ENCODE peak calls at places on chromosome 2, in nine cellular contexts. I is right cardiac atrium, R is amniotic stem cell, Y is NCI-H345, H is prostate gland, Q is HT-29, W is NCI-H1417 treated with DMSO at 0.1 percent for 48 hours, T is pons, J is GM12865. A is an unnamed sample.

GRCh38 chr2:159131882-159132281 is 154.6 kb downstream of the WDSUB1 start:
- DNase-seq in R (peak; percentile 66), I (no peak), W (no peak), Y (no peak), Q (no peak), H (no peak), T (no peak), J (no peak), A (no peak)

GRCh38 chr2:11175293-11175795 is 20.1 kb downstream of the SLC66A3 start:
- DNase-seq in I (no peak), R (peak; percentile 6), Y (no peak), H (no peak), W (no peak), Q (no peak), J (no peak), T (peak; percentile 52), A (no peak)

GRCh38 chr2:177399376-177399775 is 6.8 kb downstream of the AGPS start:
- DNase-seq in I (no peak), J (no peak), Y (no peak), W (no peak), Q (no peak), R (no peak), T (no peak), H (no peak), A (no peak)

GRCh38 chr2:45435316-45435715 is 175.8 kb downstream of the SRBD1 start:
- DNase-seq in I (no peak), H (no peak), Q (no peak), Y (peak; percentile 22), R (peak; percentile 28), J (no peak), T (no peak), W (no peak), A (no peak)

GRCh38 chr2:36468463-36469266 is 113.1 kb downstream of the CRIM1 start:
- DNase-seq in Y (no peak), W (no peak), R (peak; percentile 20), T (no peak), I (no peak), J (no peak), Q (no peak), H (no peak), A (no peak)

GRCh38 chr2:10772868-10773215 is 39.7 kb downstream of the PDIA6 start:
- DNase-seq in H (no peak), I (no peak), Y (no peak), R (no peak), Q (no peak), J (no peak), T (no peak), W (no peak), A (no peak)

GRCh38 chr2:83104202-83104601 is 1354.9 kb downstream of the SUCLG1 start:
- DNase-seq in Y (no peak), Q (no peak), R (no peak), T (no peak), I (no peak), J (no peak), W (no peak), H (no peak), A (no peak)

GRCh38 chr2:71778514-71779305 is 325.3 kb downstream of the DYSF start:
- DNase-seq in J (no peak), I (no peak), H (peak; percentile 9), T (no peak), W (no peak), Q (peak; percentile 12), Y (no peak), R (no peak), A (no peak)

GRCh38 chr2:79638943-79639342 is 126.1 kb downstream of the CTNNA2 start:
- DNase-seq in I (no peak), Q (no peak), T (no peak), R (no peak), Y (no peak), H (no peak), J (no peak), W (no peak), A (no peak)

GRCh38 chr2:158984554-158985207 is 16.2 kb downstream of the TANC1 start:
- DNase-seq in W (no peak), I (peak; percentile 25), T (no peak), H (no peak), R (no peak), Y (no peak), Q (no peak), J (no peak), A (no peak)

GRCh38 chr2:96253006-96253405 is 12.8 kb downstream of the TMEM127 start:
- DNase-seq in Y (no peak), H (no peak), T (no peak), I (no peak), Q (no peak), J (no peak), R (no peak), W (no peak), A (no peak)